ENCODE peak calls at places on chromosomes 16 and 17, in seven cellular contexts. N, A, U, X, Z, C and S are unnamed samples.

GRCh38 chr16:81885976-81886586 is 107.0 kb downstream of the PLCG2 start:
- DNase-seq in N (peak), A (no peak), U (no peak), X (no peak), Z (peak), C (peak), S (peak)

GRCh38 chr16:64312292-64312691 is 809.6 kb downstream of the CDH11 start:
- DNase-seq in N (no peak), A (no peak), U (no peak), X (no peak), Z (no peak), C (no peak), S (no peak)

GRCh38 chr17:50348522-50349240 is 2.8 kb downstream of the XYLT2 start:
- DNase-seq in N (peak), A (no peak), U (no peak), X (no peak), Z (no peak), C (no peak), S (peak)

GRCh38 chr16:54296543-54296942 is 10.0 kb upstream of the IRX3 start:
- DNase-seq in N (no peak), A (no peak), U (no peak), X (no peak), Z (no peak), C (no peak), S (no peak)

GRCh38 chr17:19614900-19615299 is 33.7 kb upstream of the ALDH3A2 start:
- DNase-seq in N (no peak), A (no peak), U (no peak), X (no peak), Z (no peak), C (no peak), S (no peak)

GRCh38 chr16:81457326-81458133 is 12.9 kb downstream of the CMIP start:
- DNase-seq in N (peak), A (no peak), U (no peak), X (no peak), Z (no peak), C (no peak), S (peak)

GRCh38 chr16:87854053-87854906 is 15.0 kb downstream of the SLC7A5 start:
- DNase-seq in N (no peak), A (peak), U (no peak), X (no peak), Z (no peak), C (no peak), S (no peak)

GRCh38 chr17:79791354-79792123 is 5.3 kb downstream of the CBX8 start:
- DNase-seq in N (no peak), A (no peak), U (peak), X (no peak), Z (peak), C (no peak), S (no peak)

GRCh38 chr16:53789159-53789558 is 85.2 kb downstream of the FTO start:
- DNase-seq in N (peak), A (no peak), U (no peak), X (no peak), Z (no peak), C (no peak), S (peak)